ENCODE peak calls at places on chromosomes 7 and 10, in six cellular contexts. One of them, this sample, is unnamed. For H3K27me3, the result is how much of the 10 kb centered on the place peaks cover.

GRCh38 chr10:30691601-30692015 is 62.1 kb upstream of the LYZL2 start:
- DNase-seq in uterus: no peak
- DNase-seq in fibroblast of lung: peak
- DNase-seq in prostate gland: no peak
- DNase-seq in PC-3: peak
- DNase-seq in CD8-positive, alpha-beta memory T cell: no peak
- DNase-seq in this sample: no peak

GRCh38 chr10:110919971-110920881 is 822 bp downstream of the SHOC2 start:
- DNase-seq in fibroblast of lung: peak
- DNase-seq in uterus: peak
- DNase-seq in PC-3: peak
- DNase-seq in CD8-positive, alpha-beta memory T cell: peak
- DNase-seq in prostate gland: peak
- DNase-seq in this sample: peak

GRCh38 chr7:47720907-47721244 is 139.0 kb upstream of the TNS3 start:
- DNase-seq in CD8-positive, alpha-beta memory T cell: no peak
- DNase-seq in PC-3: no peak
- DNase-seq in fibroblast of lung: no peak
- DNase-seq in uterus: no peak
- DNase-seq in prostate gland: no peak
- DNase-seq in this sample: no peak

GRCh38 chr7:46811529-46811928 is 770.4 kb downstream of the TNS3 start:
- DNase-seq in fibroblast of lung: peak
- DNase-seq in uterus: peak
- DNase-seq in prostate gland: no peak
- DNase-seq in PC-3: peak
- DNase-seq in CD8-positive, alpha-beta memory T cell: no peak
- DNase-seq in this sample: no peak

GRCh38 chr7:150412518-150413247 is 33.6 kb downstream of the ZNF775 start:
- DNase-seq in fibroblast of lung: no peak
- DNase-seq in prostate gland: no peak
- DNase-seq in PC-3: no peak
- DNase-seq in CD8-positive, alpha-beta memory T cell: no peak
- DNase-seq in uterus: no peak
- DNase-seq in this sample: no peak

GRCh38 chr7:44622342-44623151 is 16.1 kb downstream of the OGDH start:
- DNase-seq in fibroblast of lung: peak
- DNase-seq in CD8-positive, alpha-beta memory T cell: no peak
- DNase-seq in prostate gland: no peak
- DNase-seq in PC-3: no peak
- DNase-seq in uterus: no peak
- DNase-seq in this sample: no peak

GRCh38 chr10:103226011-103226410 is 19.7 kb upstream of the RPEL1 start:
- DNase-seq in prostate gland: no peak
- DNase-seq in uterus: no peak
- DNase-seq in PC-3: no peak
- DNase-seq in CD8-positive, alpha-beta memory T cell: no peak
- DNase-seq in fibroblast of lung: no peak
- DNase-seq in this sample: no peak

GRCh38 chr7:106110885-106111670 is 1.0 kb downstream of the SYPL1 start:
- DNase-seq in fibroblast of lung: peak
- DNase-seq in PC-3: peak
- DNase-seq in CD8-positive, alpha-beta memory T cell: peak
- DNase-seq in uterus: no peak
- DNase-seq in prostate gland: no peak
- DNase-seq in this sample: no peak

GRCh38 chr10:115939101-115939815 is 333.7 kb downstream of the GFRA1 start:
- DNase-seq in fibroblast of lung: no peak
- DNase-seq in prostate gland: no peak
- DNase-seq in uterus: no peak
- DNase-seq in CD8-positive, alpha-beta memory T cell: no peak
- DNase-seq in PC-3: no peak
- DNase-seq in this sample: no peak

GRCh38 chr7:106283831-106284515 is 810 bp downstream of the NAMPT start:
- DNase-seq in prostate gland: peak
- DNase-seq in PC-3: peak
- DNase-seq in CD8-positive, alpha-beta memory T cell: no peak
- DNase-seq in fibroblast of lung: peak
- DNase-seq in uterus: peak
- DNase-seq in this sample: peak

GRCh38 chr10:24505759-24506158 is 217.9 kb downstream of the ARHGAP21 start:
- DNase-seq in prostate gland: peak
- DNase-seq in uterus: peak
- DNase-seq in PC-3: no peak
- DNase-seq in CD8-positive, alpha-beta memory T cell: no peak
- DNase-seq in fibroblast of lung: peak
- DNase-seq in this sample: no peak

GRCh38 chr7:147483634-147484292 is 1106.8 kb upstream of the C7orf33 start:
- DNase-seq in PC-3: peak
- DNase-seq in fibroblast of lung: peak
- DNase-seq in uterus: no peak
- DNase-seq in CD8-positive, alpha-beta memory T cell: no peak
- DNase-seq in prostate gland: no peak
- DNase-seq in this sample: no peak

GRCh38 chr10:130495891-130496642 is 359.9 kb downstream of the GLRX3 start:
- DNase-seq in uterus: no peak
- DNase-seq in CD8-positive, alpha-beta memory T cell: no peak
- DNase-seq in prostate gland: no peak
- DNase-seq in PC-3: no peak
- DNase-seq in fibroblast of lung: peak
- DNase-seq in this sample: no peak

GRCh38 chr7:132930881-132931280 is 151.0 kb downstream of the CHCHD3 start:
- DNase-seq in prostate gland: no peak
- DNase-seq in PC-3: peak
- DNase-seq in uterus: no peak
- DNase-seq in fibroblast of lung: no peak
- DNase-seq in CD8-positive, alpha-beta memory T cell: no peak
- DNase-seq in this sample: no peak

GRCh38 chr10:102643346-102644065 is 773 bp upstream of the TRIM8 start:
- DNase-seq in fibroblast of lung: peak
- DNase-seq in PC-3: peak
- DNase-seq in uterus: peak
- DNase-seq in CD8-positive, alpha-beta memory T cell: peak
- DNase-seq in prostate gland: peak
- DNase-seq in this sample: peak

GRCh38 chr7:100874577-100875355 is at the start of gene SRRT:
- DNase-seq in uterus: peak
- DNase-seq in PC-3: peak
- DNase-seq in prostate gland: peak
- DNase-seq in CD8-positive, alpha-beta memory T cell: peak
- DNase-seq in fibroblast of lung: peak
- DNase-seq in this sample: peak

GRCh38 chr10:89458289-89458688 is 43.9 kb downstream of the IFIT5 start:
- DNase-seq in fibroblast of lung: peak
- DNase-seq in uterus: no peak
- DNase-seq in PC-3: peak
- DNase-seq in prostate gland: no peak
- DNase-seq in CD8-positive, alpha-beta memory T cell: no peak
- DNase-seq in this sample: no peak

GRCh38 chr10:101217450-101218281 is 11.6 kb downstream of the LBX1 start:
- DNase-seq in CD8-positive, alpha-beta memory T cell: no peak
- DNase-seq in fibroblast of lung: peak
- DNase-seq in PC-3: peak
- DNase-seq in uterus: no peak
- DNase-seq in prostate gland: no peak
- DNase-seq in this sample: no peak

GRCh38 chr10:101215397-101216206 is 13.7 kb downstream of the LBX1 start:
- DNase-seq in prostate gland: no peak
- DNase-seq in uterus: no peak
- DNase-seq in CD8-positive, alpha-beta memory T cell: no peak
- DNase-seq in PC-3: no peak
- DNase-seq in fibroblast of lung: no peak
- DNase-seq in this sample: no peak

GRCh38 chr10:101216207-101216607 is 13.1 kb downstream of the LBX1 start:
- DNase-seq in CD8-positive, alpha-beta memory T cell: no peak
- DNase-seq in fibroblast of lung: no peak
- DNase-seq in prostate gland: no peak
- DNase-seq in uterus: no peak
- DNase-seq in PC-3: no peak
- DNase-seq in this sample: no peak

GRCh38 chr10:101216631-101217425 is 12.4 kb downstream of the LBX1 start:
- DNase-seq in prostate gland: no peak
- DNase-seq in fibroblast of lung: no peak
- DNase-seq in CD8-positive, alpha-beta memory T cell: no peak
- DNase-seq in uterus: no peak
- DNase-seq in PC-3: no peak
- DNase-seq in this sample: no peak

GRCh38 chr10:101214446-101215396 is 14.5 kb downstream of the LBX1 start:
- DNase-seq in CD8-positive, alpha-beta memory T cell: peak
- DNase-seq in prostate gland: peak
- DNase-seq in PC-3: peak
- DNase-seq in uterus: peak
- DNase-seq in fibroblast of lung: peak
- DNase-seq in this sample: no peak
- H3K27me3 ChIP-seq in CD8-positive, alpha-beta memory T cell: half or more
- H3K27me3 ChIP-seq in prostate gland: half or more
- H3K27me3 ChIP-seq in PC-3: half or more
- H3K27me3 ChIP-seq in uterus: half or more
- H3K27me3 ChIP-seq in fibroblast of lung: half or more
- H3K27me3 ChIP-seq in this sample: under half

GRCh38 chr7:128136215-128136597 is 104.9 kb upstream of the LEP start:
- DNase-seq in prostate gland: no peak
- DNase-seq in uterus: no peak
- DNase-seq in fibroblast of lung: no peak
- DNase-seq in PC-3: no peak
- DNase-seq in CD8-positive, alpha-beta memory T cell: no peak
- DNase-seq in this sample: no peak

GRCh38 chr7:128137096-128137655 is 103.9 kb upstream of the LEP start:
- DNase-seq in prostate gland: no peak
- DNase-seq in PC-3: peak
- DNase-seq in uterus: no peak
- DNase-seq in CD8-positive, alpha-beta memory T cell: no peak
- DNase-seq in fibroblast of lung: peak
- DNase-seq in this sample: no peak

GRCh38 chr7:128132426-128133069 is 101.3 kb upstream of the LRRC4 start:
- DNase-seq in prostate gland: no peak
- DNase-seq in uterus: no peak
- DNase-seq in fibroblast of lung: no peak
- DNase-seq in CD8-positive, alpha-beta memory T cell: no peak
- DNase-seq in PC-3: no peak
- DNase-seq in this sample: no peak

GRCh38 chr7:128131701-128132100 is 100.5 kb upstream of the LRRC4 start:
- DNase-seq in prostate gland: no peak
- DNase-seq in PC-3: no peak
- DNase-seq in fibroblast of lung: no peak
- DNase-seq in CD8-positive, alpha-beta memory T cell: no peak
- DNase-seq in uterus: no peak
- DNase-seq in this sample: no peak

DNA sequence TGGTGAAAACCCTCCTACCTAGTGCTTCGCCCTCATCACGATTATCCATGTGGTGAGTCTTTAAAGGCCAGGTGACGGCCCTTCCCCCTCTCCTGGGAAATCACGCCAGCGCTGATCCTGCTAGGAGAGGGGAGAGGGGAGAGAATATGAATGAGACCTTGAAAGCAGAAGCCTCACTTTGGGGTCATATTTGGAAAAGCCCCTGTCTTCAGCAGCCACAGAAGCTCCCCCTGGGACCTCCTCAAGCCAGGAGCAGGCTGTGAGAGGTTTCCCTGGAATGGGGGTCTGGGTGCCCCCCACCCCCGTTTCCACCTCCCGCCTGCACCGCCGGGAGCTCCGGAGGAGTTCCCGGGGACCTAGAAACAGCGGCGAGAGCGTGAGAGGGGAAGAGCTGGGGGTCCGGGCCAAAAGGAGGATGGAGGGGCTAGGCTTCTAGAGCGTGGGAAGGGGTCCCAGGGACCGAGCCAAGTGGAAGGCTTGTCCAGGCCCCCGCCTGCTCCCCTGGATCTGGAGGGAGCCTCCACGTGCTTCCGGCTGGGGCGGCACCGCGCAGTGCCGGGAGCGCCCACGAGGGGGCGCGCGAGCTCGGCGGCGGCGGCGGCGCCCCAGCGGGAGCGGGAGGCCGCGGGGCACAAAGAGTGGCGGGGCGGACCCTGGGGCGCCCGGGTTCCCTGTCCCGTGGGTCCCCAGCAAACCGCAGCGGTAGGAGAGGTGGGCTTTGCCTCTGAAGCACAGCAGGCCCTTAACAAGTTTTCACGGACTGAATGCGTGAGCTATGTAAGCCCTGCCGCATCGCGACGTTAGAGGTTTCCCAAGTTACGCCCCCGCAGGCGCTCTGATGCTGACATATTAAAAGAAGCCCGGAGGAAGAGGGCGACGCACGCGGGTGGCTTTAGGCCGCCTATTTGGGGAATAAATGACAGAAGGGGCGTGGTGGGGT is 104.3 kb upstream of the LRRC4 start:
- DNase-seq in CD8-positive, alpha-beta memory T cell: peak
- DNase-seq in prostate gland: peak
- DNase-seq in PC-3: peak
- DNase-seq in uterus: peak
- DNase-seq in fibroblast of lung: peak
- DNase-seq in this sample: no peak
- H3K27me3 ChIP-seq in CD8-positive, alpha-beta memory T cell: under half
- H3K27me3 ChIP-seq in prostate gland: under half
- H3K27me3 ChIP-seq in PC-3: under half
- H3K27me3 ChIP-seq in uterus: under half
- H3K27me3 ChIP-seq in fibroblast of lung: under half
- H3K27me3 ChIP-seq in this sample: under half

DNA sequence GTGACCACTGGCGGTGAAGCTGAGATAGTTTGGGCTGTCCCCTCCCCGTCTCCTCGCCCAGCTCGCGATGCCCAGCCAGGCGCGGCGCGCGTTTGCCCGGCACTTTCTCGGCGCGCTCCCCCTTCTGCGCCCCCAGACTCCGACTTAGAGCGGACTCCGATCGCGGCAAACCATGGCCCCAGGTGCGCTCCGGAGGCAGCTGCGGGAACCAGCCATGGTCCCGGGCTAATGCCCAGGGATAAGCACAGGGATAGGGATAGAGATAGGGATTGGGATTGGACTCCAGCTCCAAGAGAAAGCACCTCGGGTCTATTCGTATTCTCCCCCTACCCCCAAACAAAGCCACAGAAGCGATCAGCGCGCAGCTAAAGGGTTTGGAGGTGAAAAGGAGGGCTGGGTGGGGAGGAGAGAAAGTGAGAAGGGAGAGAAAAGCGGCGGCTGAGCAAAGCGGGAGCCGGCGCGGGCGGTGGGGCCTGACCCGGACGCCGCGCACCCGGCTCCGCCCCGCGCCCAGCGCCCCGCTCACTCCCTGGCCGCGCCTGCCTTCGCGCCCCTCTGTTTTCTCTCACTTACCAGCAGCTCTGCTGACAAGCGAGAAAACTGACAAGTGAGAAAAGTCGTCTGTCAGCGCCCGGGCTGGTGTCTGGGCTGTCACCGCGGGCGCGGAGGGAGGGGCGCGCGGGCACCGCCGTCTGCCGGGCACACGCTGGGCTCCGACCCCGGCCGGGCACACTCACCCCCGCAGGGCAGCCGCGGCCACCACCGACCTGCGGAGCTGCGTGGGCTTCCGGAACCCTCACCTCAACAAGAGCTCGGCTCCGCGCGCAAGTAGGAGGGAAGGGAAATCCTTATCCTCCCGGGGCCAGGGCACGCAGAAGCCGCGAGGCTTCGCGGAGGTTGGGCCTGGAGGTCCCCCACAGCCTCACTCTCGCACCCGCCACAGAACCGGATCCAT is at the start of gene PDE1C:
- DNase-seq in fibroblast of lung: peak
- DNase-seq in uterus: no peak
- DNase-seq in PC-3: no peak
- DNase-seq in CD8-positive, alpha-beta memory T cell: no peak
- DNase-seq in prostate gland: no peak
- DNase-seq in this sample: no peak
- H3K27me3 ChIP-seq in fibroblast of lung: under half
- H3K27me3 ChIP-seq in uterus: under half
- H3K27me3 ChIP-seq in PC-3: under half
- H3K27me3 ChIP-seq in CD8-positive, alpha-beta memory T cell: under half
- H3K27me3 ChIP-seq in prostate gland: under half
- H3K27me3 ChIP-seq in this sample: under half

GRCh38 chr7:69596056-69596455 is 2.2 kb upstream of the AUTS2 start:
- DNase-seq in uterus: no peak
- DNase-seq in CD8-positive, alpha-beta memory T cell: no peak
- DNase-seq in PC-3: no peak
- DNase-seq in fibroblast of lung: no peak
- DNase-seq in prostate gland: peak
- DNase-seq in this sample: no peak
- H3K27me3 ChIP-seq in uterus: under half
- H3K27me3 ChIP-seq in CD8-positive, alpha-beta memory T cell: under half
- H3K27me3 ChIP-seq in PC-3: under half
- H3K27me3 ChIP-seq in fibroblast of lung: under half
- H3K27me3 ChIP-seq in prostate gland: under half
- H3K27me3 ChIP-seq in this sample: under half